ENCODE peak calls at places on chromosomes 11 and 22, in six cellular contexts. K is activated CD8-positive, alpha-beta memory T cell treated with anti-CD3 and anti-CD28 coated beads for 24 hours; S is nucleus accumbens; V is fibroblast of mammary gland; M is AG09309; F is activated T-helper 1 cell treated with anti-CD3 and anti-CD28 coated beads, Interleukin-12 subunit alpha, Interleukin-12 subunit beta, Interleukin-2, Interleukin-4 antibody, amounts not matched to agents 30 ng/mL and 10 ng/mL and 1 ng/mL, durations not matched to agents 14 hours and 24 hours and 36 hours. Q is an unnamed sample.

GRCh38 chr11:47433991-47434786 is 8.0 kb upstream of the PSMC3 start:
- DNase-seq in V (peak), F (no peak), M (peak), K (no peak), S (no peak), Q (peak)

GRCh38 chr11:67634366-67635230 is 4.9 kb upstream of the NUDT8 start:
- DNase-seq in S (no peak), V (no peak), K (no peak), M (no peak), F (no peak), Q (no peak)

GRCh38 chr11:16186680-16187079 is 169.7 kb downstream of the SOX6 start:
- DNase-seq in K (no peak), V (no peak), F (no peak), S (no peak), M (no peak), Q (no peak)

GRCh38 chr22:32932176-32932575 is 126.0 kb downstream of the SYN3 start:
- DNase-seq in V (peak), M (no peak), S (no peak), F (no peak), K (no peak), Q (no peak)

GRCh38 chr11:96211433-96211832 is 131.6 kb downstream of the MAML2 start:
- DNase-seq in K (no peak), F (no peak), M (no peak), V (no peak), S (no peak), Q (no peak)

GRCh38 chr11:32420937-32421532 is 14.3 kb downstream of the WT1 start:
- DNase-seq in M (no peak), K (no peak), V (no peak), F (peak), S (no peak), Q (peak)

GRCh38 chr11:92838655-92839334 is 130.7 kb upstream of the MTNR1B start:
- DNase-seq in V (no peak), K (no peak), S (no peak), F (no peak), M (no peak), Q (no peak)

GRCh38 chr11:66334605-66335442 is 1.4 kb downstream of the RIN1 start:
- DNase-seq in S (no peak), M (no peak), F (no peak), V (no peak), K (no peak), Q (no peak)

GRCh38 chr22:30826670-30827355 is 132.1 kb downstream of the OSBP2 start:
- DNase-seq in V (no peak), S (no peak), M (no peak), F (no peak), K (no peak), Q (no peak)

GRCh38 chr11:72405009-72405408 is 29.3 kb downstream of the CLPB start:
- DNase-seq in S (no peak), F (no peak), V (no peak), K (peak), M (no peak), Q (no peak)

GRCh38 chr11:82092904-82093303 is 640.8 kb downstream of the FAM181B start:
- DNase-seq in F (no peak), V (no peak), K (no peak), S (no peak), M (no peak), Q (no peak)

GRCh38 chr11:65311197-65311631 is 3.5 kb upstream of the CDC42EP2 start:
- DNase-seq in M (no peak), S (no peak), K (no peak), V (peak), F (no peak), Q (peak)

Q was measured in RPMI7951.